ENCODE peak calls at places on chromosomes 13 and 19, in five cellular contexts. O is cortex of kidney, L is T-helper 9 cell, C is EH, G is body of pancreas. H is an unnamed sample.

GRCh38 chr13:108933061-108933460 is 303.6 kb downstream of the MYO16 start:
- DNase-seq in O (no peak), L (no peak), C (no peak), G (no peak), H (no peak)

GRCh38 chr19:19554074-19555023 is 16.3 kb downstream of the CILP2 start:
- DNase-seq in O (no peak), L (peak), C (peak), G (peak), H (peak)

GRCh38 chr13:74074723-74075122 is 59.5 kb downstream of the KLF12 start:
- DNase-seq in O (no peak), L (no peak), C (peak), G (no peak), H (peak)

GRCh38 chr13:86085890-86086289 is 286.7 kb upstream of the SLITRK6 start:
- DNase-seq in O (no peak), L (no peak), C (no peak), G (no peak), H (no peak)

GRCh38 chr13:34748078-34748477 is 194.0 kb upstream of the NBEA start:
- DNase-seq in O (no peak), L (no peak), C (no peak), G (peak), H (peak)

GRCh38 chr13:43251967-43252366 is 228.6 kb downstream of the DNAJC15 start:
- DNase-seq in O (no peak), L (no peak), C (no peak), G (no peak), H (no peak)

GRCh38 chr13:94702181-94703041 is 9.9 kb downstream of the SOX21 start:
- DNase-seq in O (no peak), L (no peak), C (no peak), G (no peak), H (no peak)

GRCh38 chr19:4678881-4679379 is 8.8 kb upstream of the MYDGF start:
- DNase-seq in O (no peak), L (no peak), C (peak), G (no peak), H (no peak)

GRCh38 chr19:4896372-4896771 is 6.3 kb downstream of the ARRDC5 start:
- DNase-seq in O (no peak), L (no peak), C (peak), G (peak), H (peak)

GRCh38 chr13:29523199-29523931 is 72.1 kb downstream of the SLC7A1 start:
- DNase-seq in O (no peak), L (no peak), C (peak), G (no peak), H (no peak)

GRCh38 chr13:95842898-95843297 is 166.0 kb downstream of the DNAJC3 start:
- DNase-seq in O (no peak), L (no peak), C (no peak), G (no peak), H (no peak)

GRCh38 chr13:22220186-22221160 is 549.6 kb downstream of the FGF9 start:
- DNase-seq in O (no peak), L (no peak), C (no peak), G (no peak), H (peak)

GRCh38 chr19:30731596-30731995 is 359.4 kb downstream of the ZNF536 start:
- DNase-seq in O (no peak), L (no peak), C (no peak), G (no peak), H (no peak)

GRCh38 chr19:2494447-2495129 is 18.7 kb downstream of the GADD45B start:
- DNase-seq in O (no peak), L (peak), C (peak), G (peak), H (peak)

GRCh38 chr13:87982436-87982835 is 311.3 kb downstream of the SLITRK5 start:
- DNase-seq in O (no peak), L (no peak), C (no peak), G (no peak), H (no peak)

GRCh38 chr13:67229438-67230242 is 496 bp downstream of the PCDH9 start:
- DNase-seq in O (no peak), L (no peak), C (no peak), G (no peak), H (no peak)

GRCh38 chr13:76992548-76993001 is 694 bp downstream of the CLN5 start:
- DNase-seq in O (no peak), L (no peak), C (peak), G (peak), H (peak)

GRCh38 chr13:93963266-93964131 is 516.0 kb downstream of the DCT start:
- DNase-seq in O (no peak), L (no peak), C (peak), G (no peak), H (peak)

GRCh38 chr19:2190848-2191455 is 27.2 kb downstream of the DOT1L start:
- DNase-seq in O (no peak), L (no peak), C (no peak), G (no peak), H (no peak)

GRCh38 chr13:25744176-25744575 is 307.6 kb downstream of the SHISA2 start:
- DNase-seq in O (no peak), L (no peak), C (no peak), G (no peak), H (peak)

GRCh38 chr13:36680918-36681317 is 7.1 kb downstream of the SERTM1 start:
- DNase-seq in O (no peak), L (no peak), C (no peak), G (no peak), H (no peak)

GRCh38 chr19:5215431-5215830 is 125.2 kb downstream of the PTPRS start:
- DNase-seq in O (no peak), L (no peak), C (no peak), G (no peak), H (no peak)

GRCh38 chr19:9139609-9140158 is 513 bp upstream of the ZNF317 start:
- DNase-seq in O (no peak), L (no peak), C (no peak), G (no peak), H (no peak)

GRCh38 chr19:48896191-48896720 is 2.3 kb downstream of the TULP2 start:
- DNase-seq in O (no peak), L (no peak), C (peak), G (no peak), H (peak)

GRCh38 chr19:3162418-3163229 is 15.9 kb upstream of the S1PR4 start:
- DNase-seq in O (no peak), L (no peak), C (no peak), G (no peak), H (peak)

GRCh38 chr19:56476671-56477428 is at the start of gene ZNF667:
- DNase-seq in O (no peak), L (no peak), C (peak), G (no peak), H (peak)

GRCh38 chr19:8194528-8195275 is 14.5 kb upstream of the CERS4 start:
- DNase-seq in O (no peak), L (peak), C (no peak), G (no peak), H (no peak)

GRCh38 chr13:112161441-112162301 is 94.7 kb downstream of the SOX1 start:
- DNase-seq in O (no peak), L (no peak), C (no peak), G (no peak), H (no peak)

GRCh38 chr19:12202250-12202649 is 39.4 kb downstream of the ZNF136 start:
- DNase-seq in O (no peak), L (peak), C (no peak), G (peak), H (no peak)

GRCh38 chr19:39498262-39499081 is at the start of gene DLL3:
- DNase-seq in O (no peak), L (no peak), C (peak), G (no peak), H (no peak)

GRCh38 chr19:23887642-23888041 is 27.0 kb upstream of the ZNF726 start:
- DNase-seq in O (no peak), L (no peak), C (no peak), G (no peak), H (no peak)

GRCh38 chr19:18282021-18282787 is 782 bp upstream of the JUND start:
- DNase-seq in O (no peak), L (no peak), C (no peak), G (no peak), H (peak)

GRCh38 chr13:27338816-27339215 is 68.2 kb downstream of the RASL11A start:
- DNase-seq in O (no peak), L (no peak), C (peak), G (no peak), H (no peak)

GRCh38 chr19:55419089-55419488 is 11.5 kb upstream of the UBE2S start:
- DNase-seq in O (no peak), L (no peak), C (no peak), G (no peak), H (no peak)

H was measured in AG08395.